ENCODE peak calls at places on chromosome 19, in five cellular contexts. G is SHP77; D is ascending aorta; C is CD4-positive, alpha-beta T cell; E is colonic mucosa. R is an unnamed sample.
A peak's percentile ranks its signal among the peaks of the same experiment; 100 is the strongest.

GRCh38 chr19:57560049-57560491 is 407 bp upstream of the ZNF550 start:
- DNase-seq in E (no peak), G (no peak), C (no peak), D (no peak), R (no peak)

GRCh38 chr19:39064405-39064804 is 19.8 kb upstream of the ACP7 start:
- DNase-seq in C (no peak), E (no peak), G (no peak), D (no peak), R (no peak)

GRCh38 chr19:49106648-49107135 is 7.5 kb upstream of the LIN7B start:
- DNase-seq in E (peak; percentile 68), D (no peak), C (peak; percentile 60), G (peak; percentile 56), R (peak; percentile 71)

GRCh38 chr19:49536921-49537462 is 9.2 kb downstream of the RCN3 start:
- DNase-seq in D (no peak), E (no peak), C (no peak), G (no peak), R (no peak)

GRCh38 chr19:50315773-50316448 is 13.3 kb downstream of the KCNC3 start:
- DNase-seq in C (no peak), G (peak; percentile 67), E (no peak), D (no peak), R (peak; percentile 88)

GRCh38 chr19:1173160-1173844 is 766 bp downstream of the SBNO2 start:
- DNase-seq in C (no peak), G (no peak), D (no peak), E (peak; percentile 52), R (peak; percentile 45)

GRCh38 chr19:45960595-45961235 is 12.9 kb downstream of the NOVA2 start:
- DNase-seq in E (no peak), C (no peak), G (peak; percentile 30), D (no peak), R (peak; percentile 47)

GRCh38 chr19:2213799-2214198 is 22.3 kb downstream of the PLEKHJ1 start:
- DNase-seq in D (no peak), G (peak; percentile 49), E (no peak), C (no peak), R (peak; percentile 45)

GRCh38 chr19:9065457-9066014 is 21.3 kb upstream of the OR1M1 start:
- DNase-seq in C (no peak), E (no peak), D (no peak), G (no peak), R (no peak)

GRCh38 chr19:52520013-52520412 is 7.5 kb upstream of the ZNF808 start:
- DNase-seq in C (no peak), E (no peak), G (no peak), D (no peak), R (no peak)

GRCh38 chr19:11361037-11361770 is 6.0 kb downstream of the PLPPR2 start:
- DNase-seq in C (no peak), G (no peak), D (no peak), E (peak; percentile 98), R (peak; percentile 85)

GRCh38 chr19:41376998-41377365 is 649 bp downstream of the TMEM91 start:
- DNase-seq in C (no peak), G (no peak), E (no peak), D (no peak), R (no peak)

GRCh38 chr19:17902701-17903100 is 30.1 kb upstream of the CCDC124 start:
- DNase-seq in E (no peak), D (no peak), C (no peak), G (no peak), R (no peak)

GRCh38 chr19:49442354-49442753 is 1.0 kb upstream of the SLC17A7 start:
- DNase-seq in D (no peak), C (no peak), G (no peak), E (no peak), R (no peak)

GRCh38 chr19:19900574-19901444 is at the start of gene ZNF93:
- DNase-seq in C (peak; percentile 86), E (peak; percentile 97), D (peak; percentile 92), G (no peak), R (peak; percentile 96)

GRCh38 chr19:17090501-17091074 is 15.0 kb downstream of the MYO9B start:
- DNase-seq in G (no peak), E (no peak), C (no peak), D (no peak), R (no peak)

GRCh38 chr19:16168465-16169081 is 4.8 kb downstream of the CIB3 start:
- DNase-seq in E (no peak), C (no peak), D (no peak), G (no peak), R (no peak)

GRCh38 chr19:13070425-13071140 is 32.1 kb downstream of the LYL1 start:
- DNase-seq in G (no peak), D (no peak), C (no peak), E (no peak), R (no peak)

R was measured in retina.